ENCODE peak calls at places on chromosomes 11 and 22, in six cellular contexts. A is H9, V is IMR-90, I is mesendoderm, U is neuronal stem cell, O is H1. R is an unnamed sample.

GRCh38 chr11:115706735-115707134 is 202.5 kb upstream of the CADM1 start:
- DNase-seq in A (no peak), U (no peak), I (no peak), V (no peak), O (no peak), R (no peak)

GRCh38 chr11:121692236-121692635 is 239.5 kb upstream of the SORL1-AS1 start:
- DNase-seq in U (no peak), I (no peak), O (no peak), V (peak), A (no peak), R (no peak)

GRCh38 chr11:114180301-114181055 is 115.7 kb upstream of the NNMT start:
- DNase-seq in A (peak), I (peak), U (no peak), O (no peak), V (no peak), R (peak)

GRCh38 chr11:117786099-117786870 is 10.7 kb downstream of the DSCAML1 start:
- DNase-seq in I (no peak), U (no peak), O (no peak), V (no peak), A (no peak), R (no peak)

GRCh38 chr11:106131998-106132397 is 54.5 kb downstream of the AASDHPPT start:
- DNase-seq in V (no peak), A (peak), O (no peak), U (no peak), I (peak), R (no peak)

GRCh38 chr11:44694443-44694842 is 32.3 kb upstream of the TSPAN18 start:
- DNase-seq in U (no peak), O (no peak), I (no peak), A (no peak), V (no peak), R (no peak)

GRCh38 chr11:72703281-72704008 is 29.2 kb upstream of the PDE2A start:
- DNase-seq in O (no peak), I (no peak), V (peak), A (no peak), U (no peak), R (peak)

GRCh38 chr22:23684051-23684450 is 6.8 kb upstream of the RGL4 start:
- DNase-seq in A (no peak), V (no peak), O (no peak), U (no peak), I (no peak), R (no peak)

GRCh38 chr22:45198463-45198795 is 34.7 kb downstream of the NUP50 start:
- DNase-seq in A (no peak), V (no peak), I (peak), O (peak), U (no peak), R (no peak)

GRCh38 chr22:50257451-50258360 is 3.8 kb downstream of the MAPK12 start:
- DNase-seq in O (no peak), V (no peak), U (no peak), I (peak), A (no peak), R (no peak)

GRCh38 chr11:2266586-2267305 is 3.6 kb downstream of the ASCL2 start:
- DNase-seq in I (no peak), A (no peak), U (no peak), O (no peak), V (no peak), R (no peak)

GRCh38 chr11:123740787-123741158 is 687 bp downstream of the ZNF202 start:
- DNase-seq in A (no peak), I (peak), U (no peak), O (no peak), V (no peak), R (peak)

GRCh38 chr11:105004021-105004420 is 18.9 kb downstream of the CASP5 start:
- DNase-seq in O (no peak), A (no peak), V (no peak), U (no peak), I (no peak), R (no peak)

GRCh38 chr11:134677338-134677948 is 265.4 kb upstream of the B3GAT1 start:
- DNase-seq in V (no peak), A (no peak), I (no peak), U (no peak), O (no peak), R (no peak)

GRCh38 chr22:47207846-47208554 is 445.6 kb downstream of the TBC1D22A start:
- DNase-seq in A (no peak), U (no peak), V (no peak), I (no peak), O (peak), R (no peak)

GRCh38 chr22:40345271-40345670 is 1.0 kb upstream of the ADSL start:
- DNase-seq in O (no peak), A (no peak), V (peak), U (no peak), I (no peak), R (peak)

GRCh38 chr11:120168960-120169681 is 31.2 kb upstream of the TRIM29 start:
- DNase-seq in V (peak), A (peak), U (peak), I (peak), O (peak), R (peak)

GRCh38 chr11:20353829-20354434 is 9.6 kb upstream of the HTATIP2 start:
- DNase-seq in U (no peak), V (peak), O (peak), I (peak), A (no peak), R (peak)

GRCh38 chr11:111871693-111872161 is 346 bp upstream of the ALG9 start:
- DNase-seq in U (no peak), I (no peak), V (no peak), A (no peak), O (no peak), R (no peak)

GRCh38 chr11:76208829-76209670 is 2.7 kb upstream of the WNT11 start:
- DNase-seq in O (peak), A (peak), U (peak), I (peak), V (peak), R (peak)

GRCh38 chr11:63237413-63237812 is 6.0 kb downstream of the SLC22A25 start:
- DNase-seq in O (no peak), U (no peak), I (no peak), V (no peak), A (no peak), R (no peak)
- H3K9ac ChIP-seq in O (no peak), U (no peak), I (no peak), V (no peak), A (no peak), R (no peak)

GRCh38 chr11:63841554-63841953 is 2.6 kb downstream of the MARK2 start:
- DNase-seq in I (peak), O (peak), U (no peak), V (peak), A (peak), R (peak)
- H3K4ac ChIP-seq in I (no peak), O (no peak), U (no peak), V (no peak), A (no peak), R (no peak)

GRCh38 chr11:13962562-13963168 is at the start of gene SPON1:
- DNase-seq in A (peak), U (peak), I (peak), O (peak), V (peak), R (peak)
- H3K9ac ChIP-seq in A (no peak), U (peak), I (peak), O (peak), V (no peak), R (peak)

DNA sequence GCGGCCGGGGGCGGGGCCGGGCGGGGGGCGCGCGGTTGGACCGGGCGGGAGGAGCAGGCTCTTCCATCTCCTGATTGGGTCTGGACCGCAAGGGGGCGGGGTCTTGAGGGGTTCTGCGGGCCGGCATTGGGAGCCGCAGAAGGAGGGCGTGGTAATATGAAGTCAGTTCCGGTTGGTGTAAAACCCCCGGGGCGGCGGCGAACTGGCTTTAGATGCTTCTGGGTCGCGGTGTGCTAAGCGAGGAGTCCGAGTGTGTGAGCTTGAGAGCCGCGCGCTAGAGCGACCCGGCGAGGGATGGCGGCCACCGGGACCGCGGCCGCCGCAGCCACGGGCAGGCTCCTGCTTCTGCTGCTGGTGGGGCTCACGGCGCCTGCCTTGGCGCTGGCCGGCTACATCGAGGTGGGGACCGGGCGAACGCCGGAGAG is at the start of gene APLP2:
- DNase-seq in A (peak), I (peak), O (peak), V (peak), U (peak), R (peak)
- H3K4ac ChIP-seq in A (no peak), I (peak), O (peak), V (peak), U (peak), R (peak)

GRCh38 chr11:60854140-60854846 is 1.5 kb downstream of the PTGDR2 start:
- DNase-seq in O (no peak), U (no peak), A (no peak), I (no peak), V (no peak), R (no peak)
- H3K9ac ChIP-seq in O (no peak), U (no peak), A (no peak), I (no peak), V (no peak), R (no peak)

GRCh38 chr11:69641681-69642548 is 959 bp downstream of the CCND1 start:
- DNase-seq in A (peak), I (no peak), O (no peak), V (no peak), U (no peak), R (no peak)

GRCh38 chr11:69639843-69640242 is 1.1 kb upstream of the CCND1 start:
- DNase-seq in O (no peak), U (no peak), V (no peak), A (no peak), I (no peak), R (no peak)

GRCh38 chr11:69640260-69640994 is 529 bp upstream of the CCND1 start:
- DNase-seq in I (no peak), V (no peak), A (peak), U (no peak), O (no peak), R (peak)

GRCh38 chr11:69642549-69642912 is 1.6 kb downstream of the CCND1 start:
- DNase-seq in V (no peak), A (peak), O (no peak), I (no peak), U (no peak), R (no peak)

GRCh38 chr11:69640995-69641581 is at the start of gene CCND1:
- DNase-seq in O (peak), A (peak), U (peak), V (peak), I (peak), R (peak)
- H3K4ac ChIP-seq in O (peak), A (peak), U (no peak), V (peak), I (peak), R (peak)

GRCh38 chr11:130636672-130637463 is 188.4 kb downstream of the ADAMTS15 start:
- DNase-seq in V (peak), U (no peak), A (no peak), I (peak), O (no peak), R (peak)
- H3K9ac ChIP-seq in V (peak), U (no peak), A (no peak), I (no peak), O (no peak), R (peak)

R was measured in mesenchymal stem cell.